ENCODE peak calls at places on chromosomes 4 and X, in six cellular contexts. U is H7, R is tibial artery, A is DND-41, Q is fibroblast of pulmonary artery, E is fibroblast of villous mesenchyme. M is an unnamed sample.

GRCh38 chrX:65667503-65668355 is at the start of gene MSN:
- DNase-seq in E (peak), U (peak), Q (peak), A (peak), R (peak), M (peak)

GRCh38 chr4:56619160-56619559 is 61.9 kb downstream of the HOPX start:
- DNase-seq in Q (peak), E (peak), R (no peak), A (no peak), U (no peak), M (no peak)

GRCh38 chr4:100087743-100088142 is 102.5 kb downstream of the DDIT4L start:
- DNase-seq in Q (peak), U (no peak), A (no peak), E (no peak), R (peak), M (peak)

GRCh38 chr4:125658773-125659172 is 344.0 kb downstream of the FAT4 start:
- DNase-seq in A (no peak), E (no peak), U (no peak), R (no peak), Q (no peak), M (no peak)

GRCh38 chr4:3518511-3518880 is 13.7 kb downstream of the LRPAP1 start:
- DNase-seq in R (no peak), A (no peak), U (no peak), E (no peak), Q (no peak), M (no peak)

GRCh38 chr4:98639523-98639922 is 18.9 kb downstream of the TSPAN5 start:
- DNase-seq in A (no peak), E (peak), U (no peak), R (no peak), Q (no peak), M (no peak)

GRCh38 chr4:3467601-3468031 is 4.5 kb downstream of the DOK7 start:
- DNase-seq in U (peak), E (no peak), A (no peak), R (no peak), Q (no peak), M (no peak)

GRCh38 chrX:46626566-46626965 is 53.0 kb downstream of the CHST7 start:
- DNase-seq in Q (peak), E (no peak), R (peak), U (no peak), A (no peak), M (no peak)

GRCh38 chr4:110998308-110998707 is 375.4 kb upstream of the PITX2 start:
- DNase-seq in A (no peak), Q (no peak), E (no peak), U (no peak), R (no peak), M (no peak)

GRCh38 chr4:33948921-33949320 is 2295.4 kb downstream of the ARAP2 start:
- DNase-seq in A (no peak), U (no peak), Q (no peak), E (peak), R (no peak), M (no peak)

GRCh38 chr4:133154725-133155124 is 5.6 kb downstream of the PCDH10 start:
- DNase-seq in E (no peak), U (peak), R (no peak), Q (peak), A (peak), M (peak)

GRCh38 chrX:140733766-140734342 is 24.3 kb downstream of the LINC00632 start:
- DNase-seq in R (no peak), A (peak), Q (peak), U (peak), E (peak), M (peak)

GRCh38 chr4:104897297-104897645 is 249.4 kb upstream of the TET2 start:
- DNase-seq in Q (peak), R (no peak), U (no peak), E (peak), A (no peak), M (no peak)

GRCh38 chrX:12370444-12371089 is 232.3 kb downstream of the FRMPD4 start:
- DNase-seq in E (peak), A (no peak), U (no peak), R (no peak), Q (peak), M (peak)

GRCh38 chr4:17232575-17233253 is 279.2 kb downstream of the QDPR start:
- DNase-seq in U (peak), A (no peak), Q (peak), E (peak), R (peak), M (peak)

GRCh38 chr4:146292508-146292907 is 78.2 kb downstream of the REELD1 start:
- DNase-seq in U (no peak), R (no peak), Q (no peak), E (no peak), A (no peak), M (no peak)

GRCh38 chr4:89249313-89249712 is 58.3 kb downstream of the GPRIN3 start:
- DNase-seq in R (no peak), A (no peak), Q (no peak), U (no peak), E (no peak), M (no peak)

GRCh38 chrX:40476958-40477357 is 103.8 kb upstream of the ATP6AP2 start:
- DNase-seq in Q (no peak), E (no peak), R (no peak), U (no peak), A (no peak), M (no peak)

GRCh38 chr4:152255437-152255836 is 280.5 kb downstream of the FBXW7 start:
- DNase-seq in R (peak), A (peak), U (peak), E (no peak), Q (peak), M (peak)

GRCh38 chr4:20084488-20084887 is 167.2 kb upstream of the SLIT2 start:
- DNase-seq in E (no peak), A (peak), U (no peak), R (no peak), Q (no peak), M (no peak)

GRCh38 chr4:41202356-41202755 is 12.0 kb downstream of the APBB2 start:
- DNase-seq in R (no peak), Q (no peak), A (no peak), U (no peak), E (no peak), M (no peak)

GRCh38 chr4:161356351-161356750 is 807.4 kb downstream of the FSTL5 start:
- DNase-seq in A (no peak), U (no peak), R (no peak), Q (no peak), E (no peak), M (no peak)

GRCh38 chr4:71251266-71251665 is 87.6 kb upstream of the SLC4A4 start:
- DNase-seq in E (no peak), Q (peak), R (no peak), U (no peak), A (no peak), M (peak)

GRCh38 chr4:1793940-1794808 is 1.1 kb downstream of the FGFR3 start:
- DNase-seq in Q (peak), R (no peak), U (peak), A (no peak), E (peak), M (no peak)

GRCh38 chr4:1792832-1793495 is at the start of gene FGFR3:
- DNase-seq in Q (peak), R (no peak), A (peak), E (peak), U (peak), M (no peak)

GRCh38 chr4:1790005-1790404 is 3.1 kb upstream of the FGFR3 start:
- DNase-seq in Q (no peak), E (no peak), A (no peak), U (no peak), R (no peak), M (no peak)

GRCh38 chr4:1793496-1793840 is 375 bp downstream of the FGFR3 start:
- DNase-seq in Q (peak), A (peak), U (peak), E (peak), R (no peak), M (no peak)

GRCh38 chr4:1792158-1792831 is 798 bp upstream of the FGFR3 start:
- DNase-seq in U (no peak), Q (no peak), R (no peak), E (no peak), A (no peak), M (no peak)
- H3K4me3 ChIP-seq in U (peak), Q (no peak), R (no peak), E (no peak), A (no peak), M (no peak)

GRCh38 chr4:109969087-109969486 is 56.4 kb downstream of the EGF start:
- DNase-seq in Q (no peak), U (no peak), R (no peak), A (no peak), E (peak), M (no peak)
- H3K4me3 ChIP-seq in Q (no peak), U (no peak), R (no peak), A (no peak), E (no peak), M (no peak)

DNA sequence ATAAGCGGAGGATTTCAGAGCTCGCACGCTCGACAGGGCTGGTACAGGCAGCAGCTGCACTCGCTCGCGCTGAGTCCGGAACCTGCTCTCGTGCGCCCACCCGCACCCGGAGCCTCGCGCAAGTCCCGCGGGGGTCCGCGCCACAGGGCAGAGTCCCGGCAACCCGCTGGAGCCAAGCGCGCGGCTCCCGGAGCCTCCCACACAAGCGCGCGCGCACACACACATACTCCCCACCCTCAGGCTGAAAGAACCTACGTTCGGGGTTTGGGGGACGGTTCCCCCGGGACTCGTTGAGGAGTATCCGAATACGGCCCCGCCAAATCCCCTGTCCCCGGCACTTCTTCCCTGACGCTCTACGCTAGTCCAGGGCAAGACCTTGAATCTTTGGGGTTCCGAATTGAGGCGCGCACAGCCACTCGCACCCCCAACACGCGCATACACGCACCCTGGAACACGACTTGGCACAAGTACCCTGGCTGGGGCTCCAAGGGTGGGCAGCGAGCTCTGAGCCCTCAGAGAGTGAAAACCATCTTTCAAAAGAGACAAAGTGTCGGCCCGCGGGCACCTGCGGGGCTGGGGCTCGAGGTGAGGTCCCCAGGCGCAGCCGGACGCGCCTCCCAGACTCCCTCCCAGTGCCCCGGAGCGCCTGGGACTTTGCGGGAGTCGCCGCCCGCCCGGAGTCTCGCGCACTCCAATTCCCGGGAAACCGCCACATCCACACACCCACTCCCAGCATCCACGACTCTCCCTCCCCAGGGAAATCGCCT is 942 bp downstream of the ANOS1 start:
- DNase-seq in Q (no peak), U (peak), A (no peak), E (peak), R (no peak), M (no peak)
- H3K4me3 ChIP-seq in Q (peak), U (peak), A (no peak), E (peak), R (peak), M (no peak)

GRCh38 chr4:76434901-76435688 is at the start of gene SHROOM3:
- DNase-seq in A (no peak), E (peak), U (no peak), R (peak), Q (no peak), M (no peak)
- H3K4me3 ChIP-seq in A (no peak), E (no peak), U (peak), R (peak), Q (peak), M (peak)

GRCh38 chr4:54274264-54274663 is 45.2 kb downstream of the PDGFRA start:
- DNase-seq in E (no peak), A (no peak), R (no peak), Q (no peak), U (no peak), M (no peak)
- H3K4me3 ChIP-seq in E (no peak), A (no peak), R (no peak), Q (no peak), U (no peak), M (no peak)

GRCh38 chr4:158122501-158122900 is 50.3 kb downstream of the GASK1B start:
- DNase-seq in E (peak), A (no peak), U (no peak), Q (peak), R (no peak), M (peak)

GRCh38 chr4:158125325-158125724 is 47.5 kb downstream of the GASK1B start:
- DNase-seq in A (no peak), Q (no peak), U (no peak), E (no peak), R (no peak), M (no peak)

DNA sequence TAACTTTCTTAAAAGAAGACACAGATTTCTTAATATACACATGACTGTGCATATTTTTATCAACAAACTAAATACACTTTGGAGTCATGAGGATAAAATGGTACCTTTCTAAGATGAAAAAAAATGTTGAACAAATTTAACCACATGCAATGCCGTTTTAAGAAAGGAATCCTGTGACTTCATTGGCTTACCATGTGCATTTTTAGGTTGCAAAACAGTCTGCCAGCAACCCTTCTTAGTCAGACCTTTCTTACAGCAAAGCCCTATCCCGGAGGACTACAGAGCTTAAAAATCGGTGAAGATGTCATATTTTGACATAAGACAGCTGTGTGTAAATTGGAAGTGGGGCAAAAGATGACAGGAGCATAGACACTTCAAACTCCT is 51.6 kb downstream of the GASK1B start:
- DNase-seq in A (no peak), U (no peak), Q (peak), E (peak), R (peak), M (peak)
- H3K4me3 ChIP-seq in A (no peak), U (no peak), Q (no peak), E (no peak), R (peak), M (no peak)

GRCh38 chrX:2694868-2695267 is 3.8 kb downstream of the CD99 start:
- DNase-seq in R (no peak), E (peak), Q (no peak), U (no peak), A (no peak), M (no peak)

GRCh38 chrX:2696698-2697215 is 5.7 kb downstream of the CD99 start:
- DNase-seq in E (peak), A (peak), U (no peak), Q (peak), R (no peak), M (peak)

GRCh38 chrX:2698604-2699003 is 7.5 kb downstream of the CD99 start:
- DNase-seq in R (no peak), Q (no peak), U (no peak), E (no peak), A (no peak), M (no peak)

GRCh38 chrX:2697741-2698294 is 6.7 kb downstream of the CD99 start:
- DNase-seq in Q (no peak), A (peak), R (no peak), U (no peak), E (peak), M (no peak)

DNA sequence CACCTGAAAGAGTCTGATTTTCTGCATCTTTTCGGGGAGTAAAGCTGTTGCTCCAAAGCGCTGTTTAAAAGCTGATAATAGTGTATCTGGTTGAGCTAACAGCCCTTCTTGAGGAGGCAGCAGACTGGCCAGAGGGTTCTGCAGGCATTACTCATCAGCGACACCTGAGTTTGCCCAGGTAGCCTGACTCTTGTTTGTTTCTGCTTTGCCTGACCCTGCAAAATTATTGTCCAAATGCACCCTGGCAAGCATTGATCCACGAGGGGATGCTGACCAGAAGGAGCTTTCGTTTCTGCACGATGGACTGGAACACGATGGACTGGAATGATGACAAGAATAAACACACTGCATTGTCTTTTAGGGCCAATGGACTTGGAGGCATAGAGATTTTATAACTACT is 6.2 kb downstream of the CD99 start:
- DNase-seq in Q (no peak), A (no peak), R (no peak), E (no peak), U (no peak), M (no peak)
- H3K4me3 ChIP-seq in Q (no peak), A (peak), R (no peak), E (no peak), U (no peak), M (no peak)

GRCh38 chr4:150582101-150582565 is at the start of gene MAB21L2:
- DNase-seq in Q (peak), A (no peak), E (no peak), R (no peak), U (peak), M (no peak)
- H3K4me3 ChIP-seq in Q (peak), A (no peak), E (peak), R (peak), U (peak), M (peak)

GRCh38 chr4:53786632-53787031 is 195.3 kb upstream of the LNX1 start:
- DNase-seq in U (no peak), E (peak), Q (peak), R (no peak), A (no peak), M (peak)
- H3K4me3 ChIP-seq in U (no peak), E (no peak), Q (no peak), R (no peak), A (no peak), M (no peak)

M was measured in AG10803.